ENCODE peak calls at places on chromosomes 16 and 17, in five cellular contexts. One of them, this sample, is unnamed.

GRCh38 chr17:17587614-17588336 is 3.7 kb downstream of the PEMT start:
- DNase-seq in fibroblast of the conjunctiva: no peak
- DNase-seq in PC-3: no peak
- DNase-seq in activated CD4-positive, alpha-beta T cell treated with anti-CD3 and anti-CD28 coated beads, Interleukin-2, amount 50 U/mL, for 4 hours: no peak
- DNase-seq in mucosa of gallbladder: no peak
- DNase-seq in this sample: no peak

GRCh38 chr16:11440657-11441012 is 95.4 kb downstream of the RMI2 start:
- DNase-seq in fibroblast of the conjunctiva: no peak
- DNase-seq in PC-3: no peak
- DNase-seq in activated CD4-positive, alpha-beta T cell treated with anti-CD3 and anti-CD28 coated beads, Interleukin-2, amount 50 U/mL, for 4 hours: no peak
- DNase-seq in mucosa of gallbladder: no peak
- DNase-seq in this sample: no peak

GRCh38 chr17:5049314-5049819 is 14.1 kb upstream of the SLC52A1 start:
- DNase-seq in fibroblast of the conjunctiva: no peak
- DNase-seq in PC-3: no peak
- DNase-seq in activated CD4-positive, alpha-beta T cell treated with anti-CD3 and anti-CD28 coated beads, Interleukin-2, amount 50 U/mL, for 4 hours: peak
- DNase-seq in mucosa of gallbladder: peak
- DNase-seq in this sample: no peak

GRCh38 chr16:46889245-46889941 is 5.2 kb downstream of the GPT2 start:
- DNase-seq in fibroblast of the conjunctiva: no peak
- DNase-seq in PC-3: no peak
- DNase-seq in activated CD4-positive, alpha-beta T cell treated with anti-CD3 and anti-CD28 coated beads, Interleukin-2, amount 50 U/mL, for 4 hours: no peak
- DNase-seq in mucosa of gallbladder: no peak
- DNase-seq in this sample: no peak

GRCh38 chr16:85291302-85292148 is 179.3 kb upstream of the CIBAR2 start:
- DNase-seq in fibroblast of the conjunctiva: no peak
- DNase-seq in PC-3: no peak
- DNase-seq in activated CD4-positive, alpha-beta T cell treated with anti-CD3 and anti-CD28 coated beads, Interleukin-2, amount 50 U/mL, for 4 hours: no peak
- DNase-seq in mucosa of gallbladder: peak
- DNase-seq in this sample: no peak

GRCh38 chr16:73204359-73205152 is 156.6 kb upstream of the ZFHX3 start:
- DNase-seq in fibroblast of the conjunctiva: no peak
- DNase-seq in PC-3: no peak
- DNase-seq in activated CD4-positive, alpha-beta T cell treated with anti-CD3 and anti-CD28 coated beads, Interleukin-2, amount 50 U/mL, for 4 hours: no peak
- DNase-seq in mucosa of gallbladder: no peak
- DNase-seq in this sample: no peak

GRCh38 chr16:66752379-66752778 is 970 bp upstream of the DYNC1LI2 start:
- DNase-seq in fibroblast of the conjunctiva: no peak
- DNase-seq in PC-3: no peak
- DNase-seq in activated CD4-positive, alpha-beta T cell treated with anti-CD3 and anti-CD28 coated beads, Interleukin-2, amount 50 U/mL, for 4 hours: no peak
- DNase-seq in mucosa of gallbladder: no peak
- DNase-seq in this sample: no peak

GRCh38 chr16:47866431-47866830 is 289.4 kb downstream of the ABCC12 start:
- DNase-seq in fibroblast of the conjunctiva: no peak
- DNase-seq in PC-3: peak
- DNase-seq in activated CD4-positive, alpha-beta T cell treated with anti-CD3 and anti-CD28 coated beads, Interleukin-2, amount 50 U/mL, for 4 hours: no peak
- DNase-seq in mucosa of gallbladder: no peak
- DNase-seq in this sample: peak

GRCh38 chr16:28974007-28974436 is 556 bp upstream of the SPNS1 start:
- DNase-seq in fibroblast of the conjunctiva: peak
- DNase-seq in PC-3: peak
- DNase-seq in activated CD4-positive, alpha-beta T cell treated with anti-CD3 and anti-CD28 coated beads, Interleukin-2, amount 50 U/mL, for 4 hours: no peak
- DNase-seq in mucosa of gallbladder: peak
- DNase-seq in this sample: peak

GRCh38 chr16:17343028-17343427 is 127.7 kb downstream of the XYLT1 start:
- DNase-seq in fibroblast of the conjunctiva: no peak
- DNase-seq in PC-3: no peak
- DNase-seq in activated CD4-positive, alpha-beta T cell treated with anti-CD3 and anti-CD28 coated beads, Interleukin-2, amount 50 U/mL, for 4 hours: no peak
- DNase-seq in mucosa of gallbladder: no peak
- DNase-seq in this sample: no peak

GRCh38 chr17:1087381-1088241 is 90.7 kb downstream of the TIMM22 start:
- DNase-seq in fibroblast of the conjunctiva: no peak
- DNase-seq in PC-3: peak
- DNase-seq in activated CD4-positive, alpha-beta T cell treated with anti-CD3 and anti-CD28 coated beads, Interleukin-2, amount 50 U/mL, for 4 hours: no peak
- DNase-seq in mucosa of gallbladder: peak
- DNase-seq in this sample: peak

GRCh38 chr17:76414334-76415295 is 30.2 kb downstream of the SPHK1 start:
- DNase-seq in fibroblast of the conjunctiva: peak
- DNase-seq in PC-3: no peak
- DNase-seq in activated CD4-positive, alpha-beta T cell treated with anti-CD3 and anti-CD28 coated beads, Interleukin-2, amount 50 U/mL, for 4 hours: no peak
- DNase-seq in mucosa of gallbladder: peak
- DNase-seq in this sample: no peak

GRCh38 chr17:37568350-37569053 is 40.7 kb downstream of the SYNRG start:
- DNase-seq in fibroblast of the conjunctiva: no peak
- DNase-seq in PC-3: no peak
- DNase-seq in activated CD4-positive, alpha-beta T cell treated with anti-CD3 and anti-CD28 coated beads, Interleukin-2, amount 50 U/mL, for 4 hours: no peak
- DNase-seq in mucosa of gallbladder: no peak
- DNase-seq in this sample: peak

GRCh38 chr17:43597624-43598358 is 51.7 kb upstream of the ETV4 start:
- DNase-seq in fibroblast of the conjunctiva: no peak
- DNase-seq in PC-3: no peak
- DNase-seq in activated CD4-positive, alpha-beta T cell treated with anti-CD3 and anti-CD28 coated beads, Interleukin-2, amount 50 U/mL, for 4 hours: no peak
- DNase-seq in mucosa of gallbladder: no peak
- DNase-seq in this sample: no peak

GRCh38 chr16:88593489-88593888 is 23.3 kb downstream of the ZC3H18 start:
- DNase-seq in fibroblast of the conjunctiva: no peak
- DNase-seq in PC-3: no peak
- DNase-seq in activated CD4-positive, alpha-beta T cell treated with anti-CD3 and anti-CD28 coated beads, Interleukin-2, amount 50 U/mL, for 4 hours: no peak
- DNase-seq in mucosa of gallbladder: no peak
- DNase-seq in this sample: no peak

GRCh38 chr17:77471984-77472836 is 331.4 kb downstream of the SEC14L1 start:
- DNase-seq in fibroblast of the conjunctiva: peak
- DNase-seq in PC-3: no peak
- DNase-seq in activated CD4-positive, alpha-beta T cell treated with anti-CD3 and anti-CD28 coated beads, Interleukin-2, amount 50 U/mL, for 4 hours: no peak
- DNase-seq in mucosa of gallbladder: no peak
- DNase-seq in this sample: peak

GRCh38 chr17:58317421-58318064 is 11.1 kb downstream of the TSPOAP1 start:
- DNase-seq in fibroblast of the conjunctiva: no peak
- DNase-seq in PC-3: peak
- DNase-seq in activated CD4-positive, alpha-beta T cell treated with anti-CD3 and anti-CD28 coated beads, Interleukin-2, amount 50 U/mL, for 4 hours: peak
- DNase-seq in mucosa of gallbladder: no peak
- DNase-seq in this sample: peak

GRCh38 chr17:28252436-28252835 is 66.6 kb upstream of the TMEM97 start:
- DNase-seq in fibroblast of the conjunctiva: no peak
- DNase-seq in PC-3: peak
- DNase-seq in activated CD4-positive, alpha-beta T cell treated with anti-CD3 and anti-CD28 coated beads, Interleukin-2, amount 50 U/mL, for 4 hours: no peak
- DNase-seq in mucosa of gallbladder: no peak
- DNase-seq in this sample: peak

GRCh38 chr17:37025847-37026533 is 77.2 kb downstream of the AATF start:
- DNase-seq in fibroblast of the conjunctiva: no peak
- DNase-seq in PC-3: no peak
- DNase-seq in activated CD4-positive, alpha-beta T cell treated with anti-CD3 and anti-CD28 coated beads, Interleukin-2, amount 50 U/mL, for 4 hours: no peak
- DNase-seq in mucosa of gallbladder: no peak
- DNase-seq in this sample: no peak

GRCh38 chr17:62995377-62995885 is 29.4 kb downstream of the TANC2 start:
- DNase-seq in fibroblast of the conjunctiva: peak
- DNase-seq in PC-3: peak
- DNase-seq in activated CD4-positive, alpha-beta T cell treated with anti-CD3 and anti-CD28 coated beads, Interleukin-2, amount 50 U/mL, for 4 hours: no peak
- DNase-seq in mucosa of gallbladder: no peak
- DNase-seq in this sample: peak

GRCh38 chr17:60080545-60080944 is 1.8 kb upstream of the HEATR6 start:
- DNase-seq in fibroblast of the conjunctiva: no peak
- DNase-seq in PC-3: peak
- DNase-seq in activated CD4-positive, alpha-beta T cell treated with anti-CD3 and anti-CD28 coated beads, Interleukin-2, amount 50 U/mL, for 4 hours: no peak
- DNase-seq in mucosa of gallbladder: no peak
- DNase-seq in this sample: peak

GRCh38 chr16:81263470-81264200 is 25.1 kb downstream of the BCO1 start:
- DNase-seq in fibroblast of the conjunctiva: no peak
- DNase-seq in PC-3: peak
- DNase-seq in activated CD4-positive, alpha-beta T cell treated with anti-CD3 and anti-CD28 coated beads, Interleukin-2, amount 50 U/mL, for 4 hours: no peak
- DNase-seq in mucosa of gallbladder: peak
- DNase-seq in this sample: peak

GRCh38 chr16:19728636-19728965 is 10.5 kb downstream of the IQCK start:
- DNase-seq in fibroblast of the conjunctiva: no peak
- DNase-seq in PC-3: no peak
- DNase-seq in activated CD4-positive, alpha-beta T cell treated with anti-CD3 and anti-CD28 coated beads, Interleukin-2, amount 50 U/mL, for 4 hours: no peak
- DNase-seq in mucosa of gallbladder: no peak
- DNase-seq in this sample: no peak